ENCODE peak calls at places on chromosomes 16 and 17, in ten cellular contexts. H, Q, T, P, J, F, Y, S, U and L are unnamed samples.

GRCh38 chr16:1458977-1459341 is 14.6 kb upstream of the CCDC154 start:
- DNase-seq in U (no peak), S (no peak), F (no peak), T (no peak), Q (no peak), J (no peak), H (no peak), Y (no peak), P (no peak), L (no peak)

GRCh38 chr16:46573008-46573833 is 48.0 kb downstream of the SHCBP1 start:
- DNase-seq in S (peak; percentile 34), Q (peak; percentile 3), T (peak; percentile 17), U (no peak), P (peak; percentile 51), J (no peak), H (peak; percentile 54), F (no peak), Y (no peak), L (no peak)

GRCh38 chr16:46757339-46758050 is 9.4 kb upstream of the MYLK3 start:
- DNase-seq in T (no peak), P (no peak), H (no peak), U (peak; percentile 26), J (peak; percentile 88), Y (no peak), S (no peak), F (no peak), Q (no peak), L (no peak)

GRCh38 chr17:11997972-11998233 is 628 bp upstream of the ZNF18 start:
- DNase-seq in J (no peak), P (no peak), U (no peak), F (no peak), H (no peak), Y (no peak), T (no peak), Q (no peak), S (no peak), L (no peak)

GRCh38 chr16:71709231-71709781 is 15.2 kb downstream of the PHLPP2 start:
- DNase-seq in U (no peak), Q (peak; percentile 32), T (peak; percentile 15), H (peak; percentile 84), S (peak; percentile 92), P (peak; percentile 10), Y (no peak), F (no peak), J (no peak), L (peak; percentile 66)

GRCh38 chr17:52159159-52159809 is 770 bp upstream of the CA10 start:
- DNase-seq in Q (no peak), H (no peak), Y (no peak), J (peak; percentile 24), T (no peak), F (no peak), U (peak; percentile 22), S (no peak), P (no peak), L (no peak)

GRCh38 chr17:67496286-67496685 is 119.2 kb downstream of the PITPNC1 start:
- DNase-seq in U (no peak), Q (no peak), S (no peak), T (peak; percentile 38), F (no peak), Y (no peak), P (no peak), H (peak; percentile 75), J (no peak), L (no peak)

GRCh38 chr17:28384281-28385036 is 13.0 kb downstream of the SARM1 start:
- DNase-seq in T (no peak), J (no peak), P (no peak), Q (no peak), S (peak; percentile 13), F (no peak), H (no peak), Y (peak; percentile 52), U (peak; percentile 66), L (no peak)

GRCh38 chr16:28149016-28149888 is 62.5 kb downstream of the XPO6 start:
- DNase-seq in S (no peak), Y (no peak), Q (no peak), J (no peak), P (peak; percentile 63), H (peak; percentile 35), U (no peak), T (no peak), F (no peak), L (no peak)

GRCh38 chr17:81157848-81158687 is 7.2 kb upstream of the PVALEF start:
- DNase-seq in Y (no peak), J (no peak), S (no peak), H (no peak), U (no peak), P (no peak), T (no peak), F (no peak), Q (no peak), L (no peak)

GRCh38 chr16:15976225-15976812 is 26.9 kb downstream of the ABCC1 start:
- DNase-seq in T (no peak), S (no peak), H (peak; percentile 55), U (no peak), P (peak; percentile 22), J (no peak), F (no peak), Y (no peak), Q (no peak), L (peak; percentile 48)

GRCh38 chr17:49845210-49845782 is 2.6 kb downstream of the TAC4 start:
- DNase-seq in F (no peak), P (no peak), J (no peak), S (no peak), H (no peak), Y (peak; percentile 40), Q (no peak), U (no peak), T (no peak), L (peak; percentile 22)

GRCh38 chr17:49841548-49841947 is 6.3 kb downstream of the TAC4 start:
- DNase-seq in H (no peak), S (no peak), J (no peak), F (no peak), P (no peak), Y (no peak), T (no peak), U (no peak), Q (no peak), L (no peak)

GRCh38 chr17:49842846-49843245 is 5.0 kb downstream of the TAC4 start:
- DNase-seq in F (no peak), U (no peak), Q (no peak), P (no peak), H (no peak), S (no peak), T (no peak), J (no peak), Y (no peak), L (no peak)

GRCh38 chr17:49846938-49847712 is 744 bp downstream of the TAC4 start:
- DNase-seq in P (no peak), S (no peak), F (no peak), Y (no peak), Q (no peak), H (no peak), U (no peak), J (no peak), T (no peak), L (no peak)

DNA sequence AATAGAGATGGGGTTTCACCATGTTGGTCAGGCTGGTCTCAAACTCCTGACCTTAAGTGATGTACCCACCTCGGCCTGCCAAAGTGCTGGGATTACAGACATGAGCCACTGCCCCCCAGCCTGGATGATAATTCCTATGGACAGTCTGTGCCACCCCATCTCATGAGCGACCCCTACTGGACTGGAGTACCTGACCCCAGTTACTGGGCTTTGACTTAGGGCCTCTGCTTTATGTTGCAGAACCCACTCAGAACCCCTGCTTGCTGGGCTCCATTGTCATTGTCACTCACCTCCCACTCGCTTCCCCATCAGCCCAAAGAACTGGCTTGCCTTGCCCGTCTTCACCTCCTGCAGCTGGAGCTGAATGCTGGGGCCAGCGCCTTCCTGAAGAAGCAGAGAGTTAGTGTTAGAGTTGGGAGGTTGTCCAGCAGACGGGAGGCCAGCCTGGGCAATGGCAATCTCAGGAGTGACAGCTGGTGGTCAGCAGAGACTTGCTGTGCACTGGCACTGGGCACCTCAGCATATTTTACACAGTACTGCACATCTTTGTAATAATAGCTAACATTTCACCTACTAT is 4.0 kb downstream of the TAC4 start:
- DNase-seq in F (no peak), P (no peak), S (no peak), H (peak; percentile 16), T (no peak), J (no peak), Y (no peak), U (peak; percentile 71), Q (no peak), L (no peak)
- TF ChIP-seq CTCF in F (peak; percentile 25), P (peak; percentile 41), S (peak; percentile 37), H (peak; percentile 52), T (peak; percentile 51), J (peak; percentile 43), Y (no peak), U (peak; percentile 86), Q (peak; percentile 27), L (peak; percentile 39)

GRCh38 chr16:58249388-58249779 is 45.4 kb downstream of the PRSS54 start:
- DNase-seq in P (no peak), Q (no peak), J (no peak), H (no peak), T (no peak), Y (no peak), U (no peak), S (no peak), F (no peak), L (no peak)

GRCh38 chr16:58243528-58244004 is 45.7 kb upstream of the CSNK2A2 start:
- DNase-seq in S (no peak), P (peak; percentile 90), Q (no peak), Y (no peak), F (no peak), T (no peak), H (no peak), U (peak; percentile 38), J (no peak), L (no peak)
- TF ChIP-seq CTCF in S (no peak), P (peak; percentile 32), Q (no peak), Y (no peak), F (peak; percentile 34), T (no peak), H (no peak), U (no peak), J (no peak), L (no peak)

GRCh38 chr17:62043140-62043539 is 21.9 kb downstream of the MED13 start:
- DNase-seq in F (no peak), Y (no peak), Q (no peak), S (no peak), P (no peak), T (no peak), H (no peak), U (no peak), J (no peak), L (no peak)
- TF ChIP-seq CTCF in F (no peak), Y (no peak), Q (no peak), S (no peak), P (no peak), T (no peak), H (no peak), U (no peak), J (no peak), L (no peak)

DNA sequence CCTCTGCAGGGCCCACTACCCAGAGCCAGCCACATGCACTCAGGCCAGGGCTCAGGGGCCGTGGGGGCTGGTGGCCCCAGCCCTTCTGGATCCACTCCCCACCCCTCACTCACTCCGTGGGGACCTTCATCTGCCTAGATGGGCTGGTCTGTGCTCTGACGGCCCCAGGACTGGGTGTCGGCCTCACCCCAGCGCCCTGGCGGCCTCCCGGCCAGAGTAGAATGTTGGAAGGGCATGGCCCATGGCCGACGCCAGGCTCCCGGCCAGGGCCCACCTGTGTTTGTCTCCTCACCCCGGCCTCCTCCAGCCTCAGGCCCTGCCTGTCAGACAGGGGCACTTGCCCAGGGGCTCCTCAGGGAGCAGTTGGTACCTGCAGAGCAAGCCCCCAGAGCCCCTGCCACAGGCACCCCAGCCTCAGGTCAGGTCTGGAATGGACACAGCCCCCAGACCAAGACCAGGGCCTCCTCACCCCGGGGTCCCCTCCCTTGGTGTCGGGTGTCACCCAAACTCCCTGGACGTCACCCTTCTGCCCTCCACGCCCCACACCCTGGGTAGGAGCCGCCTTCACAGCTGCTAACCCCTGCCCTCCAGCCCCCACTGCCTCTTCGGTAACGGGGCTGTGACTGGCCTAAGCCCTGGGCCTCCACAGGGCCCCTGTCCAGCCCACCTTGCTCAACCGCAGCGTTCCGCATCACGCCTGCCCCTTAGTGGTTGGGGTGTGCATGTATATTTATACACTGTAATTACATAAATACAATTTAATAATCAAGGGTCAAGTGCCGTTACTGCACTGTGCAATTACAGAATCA is 3.0 kb upstream of the CDH15 start:
- DNase-seq in H (no peak), S (no peak), U (no peak), F (no peak), J (no peak), Q (no peak), T (no peak), P (no peak), Y (no peak), L (no peak)
- TF ChIP-seq CTCF in H (peak; percentile 19), S (no peak), U (no peak), F (no peak), J (peak; percentile 40), Q (no peak), T (no peak), P (peak; percentile 4), Y (no peak), L (peak; percentile 5)